ENCODE peak calls at places on chromosomes 13 and 19, in ten cellular contexts. Q is fibroblast of pulmonary artery, W is spleen, P is left ventricle myocardium inferior, E is type B pancreatic cell, U is bronchial epithelial cell, J is endodermal cell, C is A673, V is astrocyte of the spinal cord, O is cardiac muscle cell. H is an unnamed sample.

GRCh38 chr19:46209051-46209450 is 20.5 kb upstream of the IGFL1 start:
- DNase-seq in Q (no peak), W (no peak), P (no peak), E (no peak), U (peak; percentile 49), J (no peak), C (no peak), V (no peak), O (no peak), H (no peak)

GRCh38 chr19:30733826-30734550 is 361.8 kb downstream of the ZNF536 start:
- DNase-seq in Q (no peak), W (no peak), P (no peak), E (no peak), U (no peak), J (no peak), C (peak; percentile 27), V (no peak), O (peak; percentile 44), H (no peak)

GRCh38 chr13:49791214-49791752 is 1.2 kb downstream of the KPNA3 start:
- DNase-seq in Q (peak; percentile 39), W (no peak), P (no peak), E (no peak), U (peak; percentile 39), J (peak; percentile 69), C (peak; percentile 7), V (peak; percentile 51), O (peak; percentile 30), H (no peak)

GRCh38 chr13:31046711-31047279 is 114.3 kb downstream of the TEX26 start:
- DNase-seq in Q (peak; percentile 64), W (no peak), P (peak; percentile 24), E (no peak), U (no peak), J (peak; percentile 44), C (peak; percentile 91), V (peak; percentile 20), O (peak; percentile 57), H (peak; percentile 28)

GRCh38 chr19:58569191-58569942 is 3.8 kb downstream of the MZF1 start:
- DNase-seq in Q (no peak), W (peak; percentile 69), P (no peak), E (no peak), U (no peak), J (no peak), C (no peak), V (no peak), O (no peak), H (no peak)

GRCh38 chr19:50922316-50922853 is 11.2 kb upstream of the KLK4 start:
- DNase-seq in Q (peak; percentile 82), W (peak; percentile 90), P (peak; percentile 34), E (peak; percentile 85), U (peak; percentile 68), J (peak; percentile 95), C (peak; percentile 88), V (peak; percentile 56), O (peak; percentile 90), H (peak; percentile 50)

GRCh38 chr13:49320975-49321374 is 73.2 kb downstream of the CDADC1 start:
- DNase-seq in Q (peak; percentile 30), W (no peak), P (no peak), E (no peak), U (no peak), J (no peak), C (no peak), V (no peak), O (no peak), H (no peak)

GRCh38 chr13:84683448-84683847 is 801.2 kb upstream of the SLITRK1 start:
- DNase-seq in Q (no peak), W (no peak), P (no peak), E (no peak), U (no peak), J (no peak), C (no peak), V (no peak), O (no peak), H (no peak)

GRCh38 chr19:13042443-13043130 is 47.3 kb downstream of the NFIX start:
- DNase-seq in Q (peak; percentile 52), W (no peak), P (no peak), E (no peak), U (no peak), J (no peak), C (no peak), V (no peak), O (no peak), H (no peak)

GRCh38 chr19:47110521-47111080 is 3.0 kb downstream of the ZC3H4 start:
- DNase-seq in Q (no peak), W (peak; percentile 86), P (no peak), E (no peak), U (no peak), J (no peak), C (peak; percentile 28), V (no peak), O (no peak), H (no peak)

GRCh38 chr19:30078381-30078910 is 136.4 kb downstream of the URI1 start:
- DNase-seq in Q (no peak), W (peak; percentile 31), P (no peak), E (no peak), U (no peak), J (no peak), C (no peak), V (no peak), O (no peak), H (no peak)

GRCh38 chr13:40389081-40389641 is 277.3 kb downstream of the FOXO1 start:
- DNase-seq in Q (no peak), W (no peak), P (no peak), E (no peak), U (no peak), J (no peak), C (no peak), V (peak; percentile 3), O (no peak), H (no peak)

GRCh38 chr19:58395220-58395978 is at the start of gene RNF225:
- DNase-seq in Q (no peak), W (no peak), P (no peak), E (no peak), U (peak; percentile 79), J (peak; percentile 87), C (no peak), V (no peak), O (no peak), H (no peak)

GRCh38 chr19:14350866-14351265 is 30.4 kb upstream of the ADGRE5 start:
- DNase-seq in Q (no peak), W (no peak), P (no peak), E (no peak), U (no peak), J (no peak), C (no peak), V (no peak), O (no peak), H (no peak)

GRCh38 chr19:17035842-17036424 is 9.3 kb upstream of the CPAMD8 start:
- DNase-seq in Q (no peak), W (no peak), P (peak; percentile 33), E (no peak), U (no peak), J (no peak), C (peak; percentile 55), V (no peak), O (no peak), H (peak; percentile 30)

GRCh38 chr19:2167896-2168618 is 4.3 kb downstream of the DOT1L start:
- DNase-seq in Q (peak; percentile 62), W (peak; percentile 93), P (peak; percentile 81), E (no peak), U (no peak), J (no peak), C (no peak), V (peak; percentile 40), O (peak; percentile 61), H (peak; percentile 73)

GRCh38 chr13:111423168-111423785 is 102.8 kb downstream of the TEX29 start:
- DNase-seq in Q (no peak), W (no peak), P (no peak), E (no peak), U (no peak), J (no peak), C (no peak), V (no peak), O (no peak), H (no peak)

GRCh38 chr13:49890376-49890775 is 45.8 kb downstream of the SPRYD7 start:
- DNase-seq in Q (no peak), W (no peak), P (no peak), E (no peak), U (no peak), J (no peak), C (no peak), V (no peak), O (no peak), H (no peak)

GRCh38 chr19:1884291-1884718 is 991 bp downstream of the ABHD17A start:
- DNase-seq in Q (no peak), W (no peak), P (no peak), E (no peak), U (no peak), J (peak; percentile 51), C (no peak), V (no peak), O (no peak), H (no peak)

GRCh38 chr13:51070005-51070649 is 40.9 kb downstream of the C13orf42 start:
- DNase-seq in Q (peak; percentile 83), W (peak; percentile 94), P (peak; percentile 85), E (peak; percentile 90), U (peak; percentile 67), J (peak; percentile 96), C (peak; percentile 85), V (peak; percentile 79), O (peak; percentile 89), H (peak; percentile 82)
- TF ChIP-seq CTCF in Q (peak; percentile 96), W (peak; percentile 96), P (peak; percentile 94), E (peak; percentile 98), U (peak; percentile 90), J (peak; percentile 98), C (peak; percentile 91), V (peak; percentile 91), O (peak; percentile 93), H (peak; percentile 90)

GRCh38 chr13:98794498-98794897 is 42.0 kb upstream of the SLC15A1 start:
- DNase-seq in Q (no peak), W (no peak), P (no peak), E (peak; percentile 24), U (no peak), J (no peak), C (no peak), V (no peak), O (no peak), H (no peak)
- TF ChIP-seq CTCF in Q (no peak), W (no peak), P (no peak), E (no peak), U (no peak), J (peak; percentile 41), C (peak; percentile 37), V (no peak), O (no peak), H (no peak)

GRCh38 chr19:48418317-48419064 is 25.0 kb downstream of the GRIN2D start:
- DNase-seq in Q (no peak), W (no peak), P (no peak), E (no peak), U (no peak), J (peak; percentile 58), C (no peak), V (peak; percentile 52), O (no peak), H (no peak)
- TF ChIP-seq CTCF in Q (no peak), W (no peak), P (no peak), E (no peak), U (no peak), J (peak; percentile 39), C (no peak), V (peak; percentile 35), O (no peak), H (no peak)

DNA sequence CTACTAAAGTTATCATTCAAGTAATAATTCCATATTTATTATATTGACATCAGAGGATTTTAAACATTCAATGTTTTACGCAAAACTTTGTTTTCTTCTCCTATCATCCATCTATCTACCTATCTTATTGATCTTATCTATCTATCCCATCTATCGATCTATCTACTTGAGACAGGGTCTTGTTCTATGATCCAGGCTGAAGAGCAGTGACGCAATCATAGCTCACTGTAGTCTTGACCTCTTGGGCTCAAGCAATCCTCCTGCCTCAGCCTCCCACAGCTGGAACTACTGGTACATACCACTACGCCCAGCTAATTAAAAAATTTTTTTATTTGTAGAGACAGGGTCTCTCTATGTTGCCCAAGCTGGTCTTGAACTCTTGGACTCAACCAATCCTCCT is 27.4 kb downstream of the ZC3H13 start:
- DNase-seq in Q (no peak), W (no peak), P (no peak), E (no peak), U (no peak), J (no peak), C (no peak), V (no peak), O (no peak), H (no peak)
- TF ChIP-seq CTCF in Q (no peak), W (no peak), P (no peak), E (no peak), U (no peak), J (no peak), C (no peak), V (no peak), O (no peak), H (no peak)

H was measured in heart right ventricle.